ENCODE peak calls at places on chromosomes 5 and 9, in six cellular contexts. One of them, this sample, is unnamed.

GRCh38 chr5:123035950-123036390 is 555 bp downstream of the PPIC start:
- DNase-seq in Peyer's patch: peak
- DNase-seq in sigmoid colon: peak
- DNase-seq in upper lobe of left lung: peak
- DNase-seq in esophagus squamous epithelium: no peak
- DNase-seq in A549: peak
- DNase-seq in this sample: peak

GRCh38 chr5:177362871-177363507 is 5.3 kb downstream of the RGS14 start:
- DNase-seq in Peyer's patch: peak
- DNase-seq in sigmoid colon: peak
- DNase-seq in upper lobe of left lung: peak
- DNase-seq in esophagus squamous epithelium: no peak
- DNase-seq in A549: peak
- DNase-seq in this sample: peak

GRCh38 chr5:38515648-38516047 is 40.8 kb downstream of the LIFR start:
- DNase-seq in Peyer's patch: no peak
- DNase-seq in sigmoid colon: no peak
- DNase-seq in upper lobe of left lung: no peak
- DNase-seq in esophagus squamous epithelium: no peak
- DNase-seq in A549: peak
- DNase-seq in this sample: no peak

GRCh38 chr9:112971415-112971814 is 40.6 kb downstream of the ZNF883 start:
- DNase-seq in Peyer's patch: peak
- DNase-seq in sigmoid colon: no peak
- DNase-seq in upper lobe of left lung: no peak
- DNase-seq in esophagus squamous epithelium: no peak
- DNase-seq in A549: peak
- DNase-seq in this sample: no peak

GRCh38 chr9:91214086-91214485 is 147.6 kb downstream of the AUH start:
- DNase-seq in Peyer's patch: no peak
- DNase-seq in sigmoid colon: no peak
- DNase-seq in upper lobe of left lung: no peak
- DNase-seq in esophagus squamous epithelium: no peak
- DNase-seq in A549: no peak
- DNase-seq in this sample: no peak

GRCh38 chr5:112604741-112605390 is 132.8 kb upstream of the APC start:
- DNase-seq in Peyer's patch: peak
- DNase-seq in sigmoid colon: no peak
- DNase-seq in upper lobe of left lung: no peak
- DNase-seq in esophagus squamous epithelium: no peak
- DNase-seq in A549: peak
- DNase-seq in this sample: no peak

GRCh38 chr5:179732918-179733763 is 519 bp downstream of the MAML1 start:
- DNase-seq in Peyer's patch: peak
- DNase-seq in sigmoid colon: peak
- DNase-seq in upper lobe of left lung: peak
- DNase-seq in esophagus squamous epithelium: no peak
- DNase-seq in A549: peak
- DNase-seq in this sample: peak

GRCh38 chr9:119368681-119369581 is at the start of gene BRINP1:
- DNase-seq in Peyer's patch: no peak
- DNase-seq in sigmoid colon: no peak
- DNase-seq in upper lobe of left lung: no peak
- DNase-seq in esophagus squamous epithelium: no peak
- DNase-seq in A549: peak
- DNase-seq in this sample: no peak

GRCh38 chr9:34513567-34514214 is 9.1 kb downstream of the ENHO start:
- DNase-seq in Peyer's patch: no peak
- DNase-seq in sigmoid colon: peak
- DNase-seq in upper lobe of left lung: no peak
- DNase-seq in esophagus squamous epithelium: no peak
- DNase-seq in A549: no peak
- DNase-seq in this sample: no peak

GRCh38 chr5:4994994-4995393 is 145.1 kb upstream of the ADAMTS16 start:
- DNase-seq in Peyer's patch: no peak
- DNase-seq in sigmoid colon: no peak
- DNase-seq in upper lobe of left lung: no peak
- DNase-seq in esophagus squamous epithelium: no peak
- DNase-seq in A549: no peak
- DNase-seq in this sample: no peak

GRCh38 chr9:125906144-125906543 is 159.0 kb downstream of the PBX3 start:
- DNase-seq in Peyer's patch: no peak
- DNase-seq in sigmoid colon: no peak
- DNase-seq in upper lobe of left lung: no peak
- DNase-seq in esophagus squamous epithelium: no peak
- DNase-seq in A549: no peak
- DNase-seq in this sample: no peak

GRCh38 chr5:140111859-140112551 is 1.9 kb upstream of the PURA start:
- DNase-seq in Peyer's patch: no peak
- DNase-seq in sigmoid colon: no peak
- DNase-seq in upper lobe of left lung: no peak
- DNase-seq in esophagus squamous epithelium: no peak
- DNase-seq in A549: no peak
- DNase-seq in this sample: no peak

GRCh38 chr5:11384441-11385250 is 519.6 kb downstream of the CTNND2 start:
- DNase-seq in Peyer's patch: no peak
- DNase-seq in sigmoid colon: peak
- DNase-seq in upper lobe of left lung: no peak
- DNase-seq in esophagus squamous epithelium: no peak
- DNase-seq in A549: no peak
- DNase-seq in this sample: no peak

GRCh38 chr5:175728316-175728715 is 70.4 kb downstream of the HRH2 start:
- DNase-seq in Peyer's patch: no peak
- DNase-seq in sigmoid colon: peak
- DNase-seq in upper lobe of left lung: no peak
- DNase-seq in esophagus squamous epithelium: no peak
- DNase-seq in A549: no peak
- DNase-seq in this sample: no peak

GRCh38 chr9:90037136-90037797 is 432.5 kb downstream of the GADD45G start:
- DNase-seq in Peyer's patch: no peak
- DNase-seq in sigmoid colon: no peak
- DNase-seq in upper lobe of left lung: no peak
- DNase-seq in esophagus squamous epithelium: no peak
- DNase-seq in A549: no peak
- DNase-seq in this sample: no peak

GRCh38 chr9:78821126-78821822 is 524.3 kb downstream of the PSAT1 start:
- DNase-seq in Peyer's patch: no peak
- DNase-seq in sigmoid colon: no peak
- DNase-seq in upper lobe of left lung: no peak
- DNase-seq in esophagus squamous epithelium: no peak
- DNase-seq in A549: peak
- DNase-seq in this sample: no peak

GRCh38 chr5:58462154-58462553 is 2.3 kb upstream of the PLK2 start:
- DNase-seq in Peyer's patch: no peak
- DNase-seq in sigmoid colon: no peak
- DNase-seq in upper lobe of left lung: no peak
- DNase-seq in esophagus squamous epithelium: no peak
- DNase-seq in A549: peak
- DNase-seq in this sample: no peak

GRCh38 chr5:58460727-58461286 is 921 bp upstream of the PLK2 start:
- DNase-seq in Peyer's patch: peak
- DNase-seq in sigmoid colon: peak
- DNase-seq in upper lobe of left lung: peak
- DNase-seq in esophagus squamous epithelium: peak
- DNase-seq in A549: peak
- DNase-seq in this sample: peak

GRCh38 chr5:58459276-58459859 is 518 bp downstream of the PLK2 start:
- DNase-seq in Peyer's patch: no peak
- DNase-seq in sigmoid colon: peak
- DNase-seq in upper lobe of left lung: peak
- DNase-seq in esophagus squamous epithelium: no peak
- DNase-seq in A549: peak
- DNase-seq in this sample: peak

GRCh38 chr5:58458851-58459275 is 1.0 kb downstream of the PLK2 start:
- DNase-seq in Peyer's patch: no peak
- DNase-seq in sigmoid colon: no peak
- DNase-seq in upper lobe of left lung: no peak
- DNase-seq in esophagus squamous epithelium: no peak
- DNase-seq in A549: peak
- DNase-seq in this sample: no peak

GRCh38 chr5:58459860-58460726 is at the start of gene PLK2:
- DNase-seq in Peyer's patch: peak
- DNase-seq in sigmoid colon: peak
- DNase-seq in upper lobe of left lung: peak
- DNase-seq in esophagus squamous epithelium: peak
- DNase-seq in A549: peak
- DNase-seq in this sample: peak
- TF ChIP-seq CTCF in Peyer's patch: peak
- TF ChIP-seq CTCF in sigmoid colon: peak
- TF ChIP-seq CTCF in upper lobe of left lung: peak
- TF ChIP-seq CTCF in esophagus squamous epithelium: peak
- TF ChIP-seq CTCF in A549: no peak
- TF ChIP-seq CTCF in this sample: no peak

DNA sequence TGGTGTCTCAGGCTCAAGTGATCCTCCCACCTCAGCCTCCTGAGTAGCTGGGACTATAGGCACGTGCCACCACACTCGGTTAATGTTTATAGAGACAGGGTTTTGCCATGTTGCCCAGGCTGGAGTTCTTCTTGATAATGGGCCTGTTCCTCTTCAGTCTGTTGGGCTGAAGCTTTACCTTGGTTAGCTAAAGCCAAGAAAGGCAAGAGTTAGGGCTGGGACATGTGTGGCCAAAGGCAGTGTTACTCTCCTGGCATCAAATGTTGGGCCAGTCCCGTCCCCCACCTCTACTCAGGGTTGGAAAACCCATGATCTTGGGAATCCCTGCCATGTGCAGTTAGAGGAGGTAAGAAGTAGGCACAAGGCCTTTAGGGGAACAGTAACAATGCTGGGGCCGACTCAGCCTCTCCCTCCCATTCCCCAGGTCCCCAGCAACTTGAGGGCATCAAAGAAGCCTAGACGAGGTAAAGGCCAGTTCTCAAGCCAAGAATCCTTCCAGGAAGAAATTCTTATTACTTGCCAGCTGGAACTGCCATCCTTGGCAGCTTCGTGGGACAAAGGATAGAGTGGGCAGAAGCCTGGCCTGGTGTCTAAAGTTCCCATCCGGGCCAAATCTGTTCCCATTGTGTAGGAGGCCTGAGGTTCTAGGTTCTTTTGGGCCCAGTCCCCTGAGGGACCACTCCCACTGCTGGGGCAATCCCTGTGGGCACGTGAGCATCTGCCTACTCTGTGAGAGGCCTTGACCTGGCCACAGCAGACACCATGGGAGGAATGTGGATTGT is 4.5 kb downstream of the EGR1 start:
- DNase-seq in Peyer's patch: no peak
- DNase-seq in sigmoid colon: peak
- DNase-seq in upper lobe of left lung: no peak
- DNase-seq in esophagus squamous epithelium: no peak
- DNase-seq in A549: peak
- DNase-seq in this sample: no peak
- TF ChIP-seq POLR2A in Peyer's patch: no peak
- TF ChIP-seq POLR2A in sigmoid colon: no peak
- TF ChIP-seq POLR2A in upper lobe of left lung: peak
- TF ChIP-seq POLR2A in esophagus squamous epithelium: no peak
- TF ChIP-seq POLR2A in A549: no peak
- TF ChIP-seq POLR2A in this sample: no peak

GRCh38 chr9:135402048-135402738 is 77.4 kb upstream of the PPP1R26 start:
- DNase-seq in Peyer's patch: no peak
- DNase-seq in sigmoid colon: no peak
- DNase-seq in upper lobe of left lung: no peak
- DNase-seq in esophagus squamous epithelium: no peak
- DNase-seq in A549: no peak
- DNase-seq in this sample: no peak

GRCh38 chr9:135402739-135403695 is 76.6 kb upstream of the PPP1R26 start:
- DNase-seq in Peyer's patch: no peak
- DNase-seq in sigmoid colon: no peak
- DNase-seq in upper lobe of left lung: no peak
- DNase-seq in esophagus squamous epithelium: no peak
- DNase-seq in A549: no peak
- DNase-seq in this sample: no peak

GRCh38 chr9:135401218-135401617 is 78.4 kb upstream of the PPP1R26 start:
- DNase-seq in Peyer's patch: no peak
- DNase-seq in sigmoid colon: no peak
- DNase-seq in upper lobe of left lung: no peak
- DNase-seq in esophagus squamous epithelium: no peak
- DNase-seq in A549: no peak
- DNase-seq in this sample: no peak

GRCh38 chr9:135404451-135405144 is 75.0 kb upstream of the PPP1R26 start:
- DNase-seq in Peyer's patch: no peak
- DNase-seq in sigmoid colon: no peak
- DNase-seq in upper lobe of left lung: no peak
- DNase-seq in esophagus squamous epithelium: no peak
- DNase-seq in A549: no peak
- DNase-seq in this sample: no peak

DNA sequence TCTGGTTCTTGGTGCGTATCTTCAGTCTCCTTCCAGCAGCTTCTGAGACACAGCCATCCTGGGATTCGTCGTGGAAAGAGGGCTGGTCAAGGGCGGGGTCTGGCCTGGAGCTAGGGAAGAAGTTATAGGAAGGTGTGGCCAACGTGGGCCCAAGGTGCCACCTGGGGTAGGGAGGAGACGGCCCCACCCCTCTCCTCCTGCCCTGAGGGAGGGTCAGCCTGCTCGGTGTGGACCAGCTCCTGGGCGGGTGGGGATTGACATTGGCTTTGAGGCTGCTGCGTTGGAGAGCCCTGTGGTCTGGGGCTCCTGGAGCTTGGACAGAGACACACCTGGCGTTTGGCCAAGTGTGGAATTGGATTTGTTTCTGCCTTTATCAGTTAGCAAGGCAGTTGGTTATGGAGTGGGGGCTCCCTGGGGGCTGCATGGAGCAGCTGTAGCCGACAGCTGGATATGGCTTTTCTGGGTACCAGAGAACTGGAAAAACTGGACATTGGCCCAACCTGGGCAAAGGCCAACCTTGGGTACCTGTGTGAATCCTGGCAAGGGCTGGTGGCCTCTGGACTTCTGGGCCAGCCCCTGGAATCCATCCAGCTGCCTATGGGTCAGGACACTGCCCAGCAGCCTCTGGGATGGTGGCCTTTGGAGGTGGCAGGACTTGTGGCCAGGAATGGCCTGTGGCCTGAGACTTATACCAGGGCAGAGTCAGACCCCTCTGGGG is 75.7 kb upstream of the PPP1R26 start:
- DNase-seq in Peyer's patch: no peak
- DNase-seq in sigmoid colon: no peak
- DNase-seq in upper lobe of left lung: no peak
- DNase-seq in esophagus squamous epithelium: no peak
- DNase-seq in A549: no peak
- DNase-seq in this sample: no peak
- H3K4me3 ChIP-seq in Peyer's patch: no peak
- H3K4me3 ChIP-seq in sigmoid colon: no peak
- H3K4me3 ChIP-seq in upper lobe of left lung: no peak
- H3K4me3 ChIP-seq in esophagus squamous epithelium: no peak
- H3K4me3 ChIP-seq in A549: no peak
- H3K4me3 ChIP-seq in this sample: no peak

DNA sequence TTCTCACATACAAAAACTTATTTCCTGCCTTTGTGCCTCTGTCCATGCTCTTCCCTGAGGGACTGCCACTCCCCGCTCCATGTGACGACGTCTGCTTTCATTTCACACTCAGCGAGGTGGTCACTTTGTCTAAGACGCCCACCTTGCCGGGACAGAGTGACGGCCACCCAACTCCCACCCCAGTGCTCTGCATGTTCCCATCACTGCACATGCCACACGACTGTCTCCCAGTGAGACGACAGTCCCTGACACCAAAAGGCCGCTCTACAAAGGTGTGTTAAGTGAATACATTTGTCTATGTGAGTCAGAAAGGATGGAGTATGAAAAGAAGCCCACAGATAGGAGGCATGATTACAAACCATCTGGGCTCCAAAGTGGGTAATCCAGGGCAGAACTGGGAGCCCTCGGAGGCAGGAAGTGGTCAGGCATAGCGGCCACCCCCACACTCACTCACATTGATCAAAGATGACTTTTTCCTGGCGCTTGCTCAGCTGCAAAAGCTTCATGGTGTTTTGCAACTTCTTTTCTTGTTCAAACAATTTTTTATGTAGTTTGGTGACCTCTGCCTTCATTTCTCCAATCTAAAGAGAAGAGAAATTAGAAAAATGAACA is 185.8 kb downstream of the CDK5RAP2 start:
- DNase-seq in Peyer's patch: no peak
- DNase-seq in sigmoid colon: peak
- DNase-seq in upper lobe of left lung: no peak
- DNase-seq in esophagus squamous epithelium: no peak
- DNase-seq in A549: no peak
- DNase-seq in this sample: no peak
- TF ChIP-seq CTCF in Peyer's patch: no peak
- TF ChIP-seq CTCF in sigmoid colon: no peak
- TF ChIP-seq CTCF in upper lobe of left lung: no peak
- TF ChIP-seq CTCF in esophagus squamous epithelium: no peak
- TF ChIP-seq CTCF in A549: no peak
- TF ChIP-seq CTCF in this sample: no peak